ENCODE peak calls at places on chromosome 19, in four cellular contexts. One of them, this sample, is unnamed.
A peak's percentile ranks its signal among the peaks of the same experiment; 100 is the strongest.

GRCh38 chr19:17107546-17108452 is 32.2 kb downstream of the MYO9B start:
- DNase-seq in psoas muscle: peak; percentile 92
- DNase-seq in vagina: no peak
- DNase-seq in CD8-positive, alpha-beta T cell: no peak
- DNase-seq in this sample: no peak

GRCh38 chr19:32869369-32870153 is at the start of gene SLC7A9:
- DNase-seq in psoas muscle: peak; percentile 23
- DNase-seq in vagina: no peak
- DNase-seq in CD8-positive, alpha-beta T cell: no peak
- DNase-seq in this sample: no peak

GRCh38 chr19:8988204-8988603 is 22.0 kb downstream of the MUC16 start:
- DNase-seq in psoas muscle: no peak
- DNase-seq in vagina: no peak
- DNase-seq in CD8-positive, alpha-beta T cell: peak; percentile 16
- DNase-seq in this sample: no peak

GRCh38 chr19:46746281-46746965 is at the start of gene STRN4:
- DNase-seq in psoas muscle: peak; percentile 75
- DNase-seq in vagina: no peak
- DNase-seq in CD8-positive, alpha-beta T cell: peak; percentile 65
- DNase-seq in this sample: peak; percentile 32

GRCh38 chr19:12913011-12913561 is 6.0 kb downstream of the SYCE2 start:
- DNase-seq in psoas muscle: peak; percentile 78
- DNase-seq in vagina: no peak
- DNase-seq in CD8-positive, alpha-beta T cell: no peak
- DNase-seq in this sample: peak; percentile 53

GRCh38 chr19:47653856-47654255 is 44.9 kb downstream of the BICRA start:
- DNase-seq in psoas muscle: peak; percentile 77
- DNase-seq in vagina: no peak
- DNase-seq in CD8-positive, alpha-beta T cell: no peak
- DNase-seq in this sample: no peak

GRCh38 chr19:13102666-13103584 is at the start of gene LYL1:
- DNase-seq in psoas muscle: peak; percentile 88
- DNase-seq in vagina: no peak
- DNase-seq in CD8-positive, alpha-beta T cell: peak; percentile 28
- DNase-seq in this sample: peak; percentile 92

GRCh38 chr19:13104848-13105646 is 2.4 kb upstream of the LYL1 start:
- DNase-seq in psoas muscle: no peak
- DNase-seq in vagina: no peak
- DNase-seq in CD8-positive, alpha-beta T cell: peak; percentile 22
- DNase-seq in this sample: no peak

GRCh38 chr19:53467503-53468262 is at the start of gene ZNF813:
- DNase-seq in psoas muscle: peak; percentile 94
- DNase-seq in vagina: no peak
- DNase-seq in CD8-positive, alpha-beta T cell: peak; percentile 98
- DNase-seq in this sample: peak; percentile 78

GRCh38 chr19:45499196-45500180 is 1.2 kb downstream of the PPM1N start:
- DNase-seq in psoas muscle: peak; percentile 80
- DNase-seq in vagina: no peak
- DNase-seq in CD8-positive, alpha-beta T cell: peak; percentile 57
- DNase-seq in this sample: no peak

GRCh38 chr19:5045956-5046338 is 77.0 kb downstream of the KDM4B start:
- DNase-seq in psoas muscle: no peak
- DNase-seq in vagina: no peak
- DNase-seq in CD8-positive, alpha-beta T cell: no peak
- DNase-seq in this sample: no peak

GRCh38 chr19:52453324-52454094 is at the start of gene ZNF578:
- DNase-seq in psoas muscle: peak; percentile 88
- DNase-seq in vagina: no peak
- DNase-seq in CD8-positive, alpha-beta T cell: peak; percentile 49
- DNase-seq in this sample: peak; percentile 62

GRCh38 chr19:50567052-50567841 is 988 bp downstream of the LRRC4B start:
- DNase-seq in psoas muscle: no peak
- DNase-seq in vagina: no peak
- DNase-seq in CD8-positive, alpha-beta T cell: no peak
- DNase-seq in this sample: no peak

GRCh38 chr19:55369651-55370304 is 485 bp downstream of the IL11 start:
- DNase-seq in psoas muscle: no peak
- DNase-seq in vagina: no peak
- DNase-seq in CD8-positive, alpha-beta T cell: peak; percentile 46
- DNase-seq in this sample: no peak

GRCh38 chr19:2977686-2978466 is 512 bp downstream of the TLE6 start:
- DNase-seq in psoas muscle: no peak
- DNase-seq in vagina: no peak
- DNase-seq in CD8-positive, alpha-beta T cell: no peak
- DNase-seq in this sample: no peak

GRCh38 chr19:7515091-7515470 is 822 bp upstream of the ZNF358 start:
- DNase-seq in psoas muscle: no peak
- DNase-seq in vagina: no peak
- DNase-seq in CD8-positive, alpha-beta T cell: no peak
- DNase-seq in this sample: no peak

GRCh38 chr19:51366999-51367564 is 894 bp upstream of the ETFB start:
- DNase-seq in psoas muscle: no peak
- DNase-seq in vagina: no peak
- DNase-seq in CD8-positive, alpha-beta T cell: peak; percentile 35
- DNase-seq in this sample: peak; percentile 58

GRCh38 chr19:14434157-14434501 is 1.0 kb downstream of the PKN1 start:
- DNase-seq in psoas muscle: no peak
- DNase-seq in vagina: no peak
- DNase-seq in CD8-positive, alpha-beta T cell: no peak
- DNase-seq in this sample: no peak

GRCh38 chr19:7603919-7604318 is 8.3 kb downstream of the CAMSAP3 start:
- DNase-seq in psoas muscle: no peak
- DNase-seq in vagina: no peak
- DNase-seq in CD8-positive, alpha-beta T cell: no peak
- DNase-seq in this sample: no peak

GRCh38 chr19:14248578-14249011 is 42.6 kb upstream of the ADGRL1 start:
- DNase-seq in psoas muscle: no peak
- DNase-seq in vagina: no peak
- DNase-seq in CD8-positive, alpha-beta T cell: peak; percentile 24
- DNase-seq in this sample: no peak

GRCh38 chr19:45492627-45493470 is 4.0 kb downstream of the RTN2 start:
- DNase-seq in psoas muscle: peak; percentile 94
- DNase-seq in vagina: no peak
- DNase-seq in CD8-positive, alpha-beta T cell: no peak
- DNase-seq in this sample: no peak

GRCh38 chr19:17125728-17126677 is 50.4 kb downstream of the MYO9B start:
- DNase-seq in psoas muscle: peak; percentile 71
- DNase-seq in vagina: no peak
- DNase-seq in CD8-positive, alpha-beta T cell: peak; percentile 75
- DNase-seq in this sample: peak; percentile 96

GRCh38 chr19:39444598-39445257 is 654 bp upstream of the SUPT5H start:
- DNase-seq in psoas muscle: no peak
- DNase-seq in vagina: no peak
- DNase-seq in CD8-positive, alpha-beta T cell: no peak
- DNase-seq in this sample: no peak

GRCh38 chr19:42038675-42039074 is 31.3 kb downstream of the GRIK5 start:
- DNase-seq in psoas muscle: no peak
- DNase-seq in vagina: no peak
- DNase-seq in CD8-positive, alpha-beta T cell: no peak
- DNase-seq in this sample: no peak

GRCh38 chr19:56508282-56508778 is 675 bp downstream of the ZNF471 start:
- DNase-seq in psoas muscle: peak; percentile 39
- DNase-seq in vagina: no peak
- DNase-seq in CD8-positive, alpha-beta T cell: no peak
- DNase-seq in this sample: no peak

DNA sequence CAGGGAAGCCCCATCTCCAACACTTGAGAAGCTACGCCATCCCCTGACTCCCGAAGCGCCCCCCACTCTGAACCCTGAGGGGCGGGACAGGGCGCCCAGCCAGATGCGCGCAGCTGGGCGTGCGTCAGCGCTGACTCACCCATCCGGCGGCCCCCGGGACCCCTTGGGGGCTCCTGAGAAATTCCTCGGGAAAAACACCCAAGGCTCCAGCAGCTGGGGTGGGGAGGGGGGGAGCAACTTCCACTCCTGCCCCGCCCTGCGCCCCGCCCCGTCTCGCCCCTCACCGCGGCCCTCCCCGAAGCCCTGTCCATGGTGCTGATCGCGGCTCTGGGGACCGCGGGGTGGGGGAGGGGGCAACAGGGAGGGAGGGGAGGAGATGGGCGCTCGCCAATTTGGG is 1.0 kb downstream of the COL5A3 start:
- DNase-seq in psoas muscle: peak; percentile 90
- DNase-seq in vagina: no peak
- DNase-seq in CD8-positive, alpha-beta T cell: peak; percentile 59
- DNase-seq in this sample: no peak
- H3K4me3 ChIP-seq in psoas muscle: peak overlapping the region; percentile 57
- H3K4me3 ChIP-seq in vagina: peak overlapping the region; percentile 49
- H3K4me3 ChIP-seq in CD8-positive, alpha-beta T cell: no peak overlapping the region
- H3K4me3 ChIP-seq in this sample: no peak overlapping the region

GRCh38 chr19:1514295-1514661 is 1.5 kb upstream of the ADAMTSL5 start:
- DNase-seq in psoas muscle: no peak
- DNase-seq in vagina: no peak
- DNase-seq in CD8-positive, alpha-beta T cell: no peak
- DNase-seq in this sample: no peak

GRCh38 chr19:1511989-1512338 is 855 bp downstream of the ADAMTSL5 start:
- DNase-seq in psoas muscle: no peak
- DNase-seq in vagina: no peak
- DNase-seq in CD8-positive, alpha-beta T cell: no peak
- DNase-seq in this sample: no peak

GRCh38 chr19:1514986-1515721 is 2.3 kb upstream of the ADAMTSL5 start:
- DNase-seq in psoas muscle: no peak
- DNase-seq in vagina: no peak
- DNase-seq in CD8-positive, alpha-beta T cell: no peak
- DNase-seq in this sample: no peak

GRCh38 chr19:1512671-1513491 is at the start of gene ADAMTSL5:
- DNase-seq in psoas muscle: peak; percentile 87
- DNase-seq in vagina: no peak
- DNase-seq in CD8-positive, alpha-beta T cell: peak; percentile 61
- DNase-seq in this sample: peak; percentile 20

GRCh38 chr19:1513492-1514294 is 874 bp upstream of the ADAMTSL5 start:
- DNase-seq in psoas muscle: peak; percentile 84
- DNase-seq in vagina: no peak
- DNase-seq in CD8-positive, alpha-beta T cell: peak; percentile 76
- DNase-seq in this sample: peak; percentile 52
- H3K27me3 ChIP-seq in psoas muscle: no peaks in the 10 kb centered on the region
- H3K27me3 ChIP-seq in vagina: no peaks in the 10 kb centered on the region
- H3K27me3 ChIP-seq in CD8-positive, alpha-beta T cell: peaks cover 5% of the 10 kb centered on the region
- H3K27me3 ChIP-seq in this sample: peaks cover 24% of the 10 kb centered on the region

DNA sequence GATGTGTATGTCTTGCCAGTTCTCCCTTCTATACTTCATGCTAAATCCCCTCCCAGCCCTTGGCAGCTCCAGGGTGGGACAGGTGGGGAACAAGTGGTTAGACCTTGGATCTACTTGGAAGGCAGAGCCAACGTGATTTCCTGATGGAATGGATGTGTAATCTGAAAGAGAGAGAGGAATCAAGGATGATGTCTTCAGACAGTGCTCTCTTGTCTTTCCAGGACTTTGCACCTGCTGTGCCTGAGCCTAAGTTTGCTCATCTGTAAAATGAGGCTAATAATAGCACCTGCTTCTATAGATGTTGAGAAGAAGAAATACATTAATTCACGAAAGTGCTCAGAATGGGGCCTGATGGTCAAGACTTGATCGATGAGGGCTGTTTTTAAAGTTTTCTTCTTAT is 7.0 kb upstream of the EGLN2 start:
- DNase-seq in psoas muscle: no peak
- DNase-seq in vagina: no peak
- DNase-seq in CD8-positive, alpha-beta T cell: no peak
- DNase-seq in this sample: no peak
- H3K4me3 ChIP-seq in psoas muscle: no peak overlapping the region
- H3K4me3 ChIP-seq in vagina: no peak overlapping the region
- H3K4me3 ChIP-seq in CD8-positive, alpha-beta T cell: no peak overlapping the region
- H3K4me3 ChIP-seq in this sample: no peak overlapping the region

GRCh38 chr19:19540707-19541515 is 2.8 kb downstream of the CILP2 start:
- DNase-seq in psoas muscle: peak; percentile 48
- DNase-seq in vagina: no peak
- DNase-seq in CD8-positive, alpha-beta T cell: peak; percentile 76
- DNase-seq in this sample: peak; percentile 49
- H3K27me3 ChIP-seq in psoas muscle: peaks cover 69% of the 10 kb centered on the region
- H3K27me3 ChIP-seq in vagina: no peaks in the 10 kb centered on the region
- H3K27me3 ChIP-seq in CD8-positive, alpha-beta T cell: no peaks in the 10 kb centered on the region
- H3K27me3 ChIP-seq in this sample: no peaks in the 10 kb centered on the region

DNA sequence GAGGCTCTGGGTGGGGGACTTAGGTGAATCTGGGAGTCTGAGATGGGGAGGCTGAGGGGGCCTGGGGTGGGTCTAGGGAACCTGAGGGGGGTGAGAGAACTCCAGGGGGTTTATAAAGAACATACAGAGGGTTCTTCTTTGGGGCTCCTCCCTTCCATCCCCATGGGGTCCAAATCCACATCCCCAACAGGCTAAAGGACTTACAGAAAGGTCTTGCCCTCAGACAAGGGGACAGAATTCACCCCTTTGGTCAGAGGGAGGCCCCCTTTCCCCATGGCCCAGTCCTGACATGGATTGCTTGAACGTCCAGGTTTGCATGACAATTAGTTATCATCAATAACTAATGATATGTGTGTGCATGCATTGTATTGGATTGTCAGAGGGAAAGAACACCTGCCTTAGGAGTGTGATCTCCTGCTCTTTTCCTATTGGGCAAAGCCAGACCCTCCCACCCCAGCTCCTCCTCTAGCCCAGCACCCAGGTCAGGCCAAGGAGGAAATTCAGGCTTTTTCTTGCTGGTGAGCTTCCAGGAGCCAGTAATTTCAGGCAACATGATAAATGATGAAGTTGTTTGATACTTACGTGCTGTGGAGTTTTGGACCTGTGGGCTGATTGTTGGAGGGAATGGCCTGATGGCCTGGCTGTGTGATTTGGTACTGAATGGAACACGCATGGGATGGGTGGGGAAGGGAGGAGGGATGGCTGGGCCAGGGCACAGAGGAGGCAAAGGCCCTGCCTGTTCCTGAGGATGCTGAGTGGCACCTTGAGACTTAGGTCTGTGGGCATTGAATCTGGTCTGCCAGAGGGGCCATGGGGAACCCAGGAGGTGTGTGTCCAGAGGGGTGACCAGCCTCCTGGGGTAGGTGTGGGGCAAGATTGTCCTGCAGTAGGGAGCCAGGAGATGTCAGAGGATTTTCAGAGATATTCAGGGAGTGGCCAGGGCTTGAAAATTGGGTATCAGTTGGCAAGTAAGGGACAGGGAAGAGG is 1.1 kb downstream of the KLHL26 start:
- DNase-seq in psoas muscle: no peak
- DNase-seq in vagina: no peak
- DNase-seq in CD8-positive, alpha-beta T cell: no peak
- DNase-seq in this sample: no peak
- H3K4me3 ChIP-seq in psoas muscle: peak overlapping the region; percentile 88
- H3K4me3 ChIP-seq in vagina: peak overlapping the region; percentile 86
- H3K4me3 ChIP-seq in CD8-positive, alpha-beta T cell: peak overlapping the region; percentile 79
- H3K4me3 ChIP-seq in this sample: peak overlapping the region; percentile 76

GRCh38 chr19:1284293-1284978 is 1.2 kb upstream of the EFNA2 start:
- DNase-seq in psoas muscle: no peak
- DNase-seq in vagina: no peak
- DNase-seq in CD8-positive, alpha-beta T cell: no peak
- DNase-seq in this sample: no peak
- H3K27me3 ChIP-seq in psoas muscle: peaks cover 49% of the 10 kb centered on the region
- H3K27me3 ChIP-seq in vagina: peaks cover 10% of the 10 kb centered on the region
- H3K27me3 ChIP-seq in CD8-positive, alpha-beta T cell: peaks cover 2% of the 10 kb centered on the region
- H3K27me3 ChIP-seq in this sample: peaks cover 48% of the 10 kb centered on the region

DNA sequence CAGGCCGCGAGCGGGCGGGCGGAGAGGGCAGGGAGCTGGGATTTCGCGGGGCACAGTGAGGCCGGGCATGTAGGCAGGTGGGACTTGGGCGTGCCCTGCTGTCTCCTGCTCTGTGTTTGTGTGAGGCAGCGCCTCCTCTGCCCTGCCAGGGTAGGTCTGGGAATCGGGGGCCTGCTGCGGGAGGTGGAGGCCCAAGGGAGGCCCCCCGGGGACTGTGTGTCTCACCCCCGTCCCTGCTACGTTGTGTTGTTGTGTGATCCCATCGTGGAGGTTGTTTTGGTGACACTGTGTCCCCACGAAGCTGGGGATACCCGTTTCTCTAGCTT is 957 bp downstream of the FXYD1 start:
- DNase-seq in psoas muscle: no peak
- DNase-seq in vagina: no peak
- DNase-seq in CD8-positive, alpha-beta T cell: no peak
- DNase-seq in this sample: no peak
- H3K4me3 ChIP-seq in psoas muscle: peak overlapping the region; percentile 69
- H3K4me3 ChIP-seq in vagina: peak overlapping the region; percentile 49
- H3K4me3 ChIP-seq in CD8-positive, alpha-beta T cell: no peak overlapping the region
- H3K4me3 ChIP-seq in this sample: no peak overlapping the region

This sample was measured in HL-60.